ENCODE peak calls at places on chromosomes 2 and 18, in eight cellular contexts. One of them, this sample, is unnamed.

GRCh38 chr2:53314718-53315117 is 452.9 kb upstream of the CHAC2 start:
- DNase-seq in hypothalamus: no peak
- DNase-seq in upper lobe of right lung: no peak
- DNase-seq in AG08395: no peak
- DNase-seq in A673: no peak
- DNase-seq in progenitor cell of endocrine pancreas: no peak
- DNase-seq in ACHN: no peak
- DNase-seq in cardiac fibroblast: no peak
- DNase-seq in this sample: no peak

GRCh38 chr2:96764253-96764637 is 3.5 kb downstream of the CNNM4 start:
- DNase-seq in hypothalamus: no peak
- DNase-seq in upper lobe of right lung: peak; percentile 68
- DNase-seq in AG08395: peak; percentile 19
- DNase-seq in A673: no peak
- DNase-seq in progenitor cell of endocrine pancreas: no peak
- DNase-seq in ACHN: no peak
- DNase-seq in cardiac fibroblast: no peak
- DNase-seq in this sample: no peak

GRCh38 chr2:239166201-239166834 is 234.5 kb downstream of the HDAC4 start:
- DNase-seq in hypothalamus: no peak
- DNase-seq in upper lobe of right lung: peak; percentile 32
- DNase-seq in AG08395: no peak
- DNase-seq in A673: no peak
- DNase-seq in progenitor cell of endocrine pancreas: no peak
- DNase-seq in ACHN: no peak
- DNase-seq in cardiac fibroblast: no peak
- DNase-seq in this sample: no peak

GRCh38 chr18:22728481-22729105 is 204.5 kb upstream of the RBBP8 start:
- DNase-seq in hypothalamus: no peak
- DNase-seq in upper lobe of right lung: no peak
- DNase-seq in AG08395: no peak
- DNase-seq in A673: no peak
- DNase-seq in progenitor cell of endocrine pancreas: no peak
- DNase-seq in ACHN: no peak
- DNase-seq in cardiac fibroblast: no peak
- DNase-seq in this sample: no peak

GRCh38 chr2:230326453-230327417 is at the start of gene SP140L:
- DNase-seq in hypothalamus: no peak
- DNase-seq in upper lobe of right lung: peak; percentile 88
- DNase-seq in AG08395: peak; percentile 85
- DNase-seq in A673: no peak
- DNase-seq in progenitor cell of endocrine pancreas: no peak
- DNase-seq in ACHN: peak; percentile 91
- DNase-seq in cardiac fibroblast: peak; percentile 86
- DNase-seq in this sample: peak; percentile 72

GRCh38 chr2:63764630-63765029 is 77.1 kb upstream of the UGP2 start:
- DNase-seq in hypothalamus: no peak
- DNase-seq in upper lobe of right lung: no peak
- DNase-seq in AG08395: peak; percentile 27
- DNase-seq in A673: no peak
- DNase-seq in progenitor cell of endocrine pancreas: no peak
- DNase-seq in ACHN: no peak
- DNase-seq in cardiac fibroblast: peak; percentile 41
- DNase-seq in this sample: peak; percentile 38

GRCh38 chr2:120669121-120669952 is 66.3 kb upstream of the GLI2 start:
- DNase-seq in hypothalamus: no peak
- DNase-seq in upper lobe of right lung: no peak
- DNase-seq in AG08395: no peak
- DNase-seq in A673: peak; percentile 85
- DNase-seq in progenitor cell of endocrine pancreas: peak; percentile 37
- DNase-seq in ACHN: peak; percentile 38
- DNase-seq in cardiac fibroblast: peak; percentile 31
- DNase-seq in this sample: no peak

GRCh38 chr18:20971886-20972267 is 139.7 kb downstream of the ROCK1 start:
- DNase-seq in hypothalamus: no peak
- DNase-seq in upper lobe of right lung: no peak
- DNase-seq in AG08395: peak; percentile 44
- DNase-seq in A673: peak; percentile 61
- DNase-seq in progenitor cell of endocrine pancreas: no peak
- DNase-seq in ACHN: peak; percentile 33
- DNase-seq in cardiac fibroblast: peak; percentile 62
- DNase-seq in this sample: peak; percentile 22

GRCh38 chr2:191749181-191749540 is 71.2 kb downstream of the NABP1 start:
- DNase-seq in hypothalamus: no peak
- DNase-seq in upper lobe of right lung: no peak
- DNase-seq in AG08395: no peak
- DNase-seq in A673: no peak
- DNase-seq in progenitor cell of endocrine pancreas: no peak
- DNase-seq in ACHN: no peak
- DNase-seq in cardiac fibroblast: no peak
- DNase-seq in this sample: no peak

GRCh38 chr2:113886479-113887383 is 3.2 kb upstream of the ACTR3 start:
- DNase-seq in hypothalamus: no peak
- DNase-seq in upper lobe of right lung: peak; percentile 70
- DNase-seq in AG08395: peak; percentile 80
- DNase-seq in A673: no peak
- DNase-seq in progenitor cell of endocrine pancreas: no peak
- DNase-seq in ACHN: no peak
- DNase-seq in cardiac fibroblast: peak; percentile 92
- DNase-seq in this sample: peak; percentile 70

GRCh38 chr18:41917199-41917598 is 37.8 kb upstream of the PIK3C3 start:
- DNase-seq in hypothalamus: no peak
- DNase-seq in upper lobe of right lung: no peak
- DNase-seq in AG08395: peak; percentile 10
- DNase-seq in A673: no peak
- DNase-seq in progenitor cell of endocrine pancreas: no peak
- DNase-seq in ACHN: no peak
- DNase-seq in cardiac fibroblast: peak; percentile 14
- DNase-seq in this sample: no peak

GRCh38 chr18:28175047-28175929 is 1.6 kb downstream of the CDH2 start:
- DNase-seq in hypothalamus: no peak
- DNase-seq in upper lobe of right lung: no peak
- DNase-seq in AG08395: peak; percentile 38
- DNase-seq in A673: no peak
- DNase-seq in progenitor cell of endocrine pancreas: peak; percentile 64
- DNase-seq in ACHN: peak; percentile 58
- DNase-seq in cardiac fibroblast: peak; percentile 59
- DNase-seq in this sample: no peak

GRCh38 chr2:206225435-206226232 is 48.8 kb upstream of the ZDBF2 start:
- DNase-seq in hypothalamus: no peak
- DNase-seq in upper lobe of right lung: no peak
- DNase-seq in AG08395: no peak
- DNase-seq in A673: no peak
- DNase-seq in progenitor cell of endocrine pancreas: no peak
- DNase-seq in ACHN: no peak
- DNase-seq in cardiac fibroblast: no peak
- DNase-seq in this sample: no peak

GRCh38 chr2:171459498-171459897 is 25.5 kb downstream of the DCAF17 start:
- DNase-seq in hypothalamus: no peak
- DNase-seq in upper lobe of right lung: no peak
- DNase-seq in AG08395: no peak
- DNase-seq in A673: no peak
- DNase-seq in progenitor cell of endocrine pancreas: no peak
- DNase-seq in ACHN: no peak
- DNase-seq in cardiac fibroblast: no peak
- DNase-seq in this sample: no peak

GRCh38 chr18:66511810-66512209 is 92.1 kb downstream of the CDH19 start:
- DNase-seq in hypothalamus: no peak
- DNase-seq in upper lobe of right lung: no peak
- DNase-seq in AG08395: no peak
- DNase-seq in A673: peak; percentile 79
- DNase-seq in progenitor cell of endocrine pancreas: no peak
- DNase-seq in ACHN: peak; percentile 17
- DNase-seq in cardiac fibroblast: peak; percentile 70
- DNase-seq in this sample: no peak

GRCh38 chr2:16671760-16672159 is 6.1 kb upstream of the CYRIA start:
- DNase-seq in hypothalamus: no peak
- DNase-seq in upper lobe of right lung: no peak
- DNase-seq in AG08395: no peak
- DNase-seq in A673: no peak
- DNase-seq in progenitor cell of endocrine pancreas: no peak
- DNase-seq in ACHN: no peak
- DNase-seq in cardiac fibroblast: peak; percentile 61
- DNase-seq in this sample: no peak

GRCh38 chr2:128375454-128375853 is 56.8 kb upstream of the HS6ST1 start:
- DNase-seq in hypothalamus: no peak
- DNase-seq in upper lobe of right lung: peak; percentile 74
- DNase-seq in AG08395: peak; percentile 43
- DNase-seq in A673: no peak
- DNase-seq in progenitor cell of endocrine pancreas: no peak
- DNase-seq in ACHN: no peak
- DNase-seq in cardiac fibroblast: no peak
- DNase-seq in this sample: no peak

GRCh38 chr18:60537074-60537473 is 164.5 kb upstream of the MC4R start:
- DNase-seq in hypothalamus: no peak
- DNase-seq in upper lobe of right lung: no peak
- DNase-seq in AG08395: no peak
- DNase-seq in A673: no peak
- DNase-seq in progenitor cell of endocrine pancreas: no peak
- DNase-seq in ACHN: no peak
- DNase-seq in cardiac fibroblast: peak; percentile 5
- DNase-seq in this sample: no peak

GRCh38 chr18:12305930-12306629 is 2.0 kb upstream of the TUBB6 start:
- DNase-seq in hypothalamus: no peak
- DNase-seq in upper lobe of right lung: no peak
- DNase-seq in AG08395: no peak
- DNase-seq in A673: no peak
- DNase-seq in progenitor cell of endocrine pancreas: no peak
- DNase-seq in ACHN: no peak
- DNase-seq in cardiac fibroblast: peak; percentile 42
- DNase-seq in this sample: no peak

GRCh38 chr2:14684516-14684915 is 52.0 kb downstream of the LRATD1 start:
- DNase-seq in hypothalamus: no peak
- DNase-seq in upper lobe of right lung: no peak
- DNase-seq in AG08395: no peak
- DNase-seq in A673: no peak
- DNase-seq in progenitor cell of endocrine pancreas: no peak
- DNase-seq in ACHN: no peak
- DNase-seq in cardiac fibroblast: no peak
- DNase-seq in this sample: no peak

GRCh38 chr2:119691189-119691588 is 12.2 kb downstream of the TMEM177 start:
- DNase-seq in hypothalamus: no peak
- DNase-seq in upper lobe of right lung: no peak
- DNase-seq in AG08395: no peak
- DNase-seq in A673: no peak
- DNase-seq in progenitor cell of endocrine pancreas: no peak
- DNase-seq in ACHN: no peak
- DNase-seq in cardiac fibroblast: no peak
- DNase-seq in this sample: no peak

GRCh38 chr2:74222300-74222650 is 23.9 kb downstream of the MTHFD2 start:
- DNase-seq in hypothalamus: no peak
- DNase-seq in upper lobe of right lung: no peak
- DNase-seq in AG08395: no peak
- DNase-seq in A673: no peak
- DNase-seq in progenitor cell of endocrine pancreas: no peak
- DNase-seq in ACHN: no peak
- DNase-seq in cardiac fibroblast: no peak
- DNase-seq in this sample: no peak

GRCh38 chr2:57947398-57947797 is 99.2 kb upstream of the VRK2 start:
- DNase-seq in hypothalamus: no peak
- DNase-seq in upper lobe of right lung: no peak
- DNase-seq in AG08395: no peak
- DNase-seq in A673: peak; percentile 2
- DNase-seq in progenitor cell of endocrine pancreas: no peak
- DNase-seq in ACHN: no peak
- DNase-seq in cardiac fibroblast: no peak
- DNase-seq in this sample: no peak

GRCh38 chr2:172461591-172462392 is 34.4 kb downstream of the ITGA6 start:
- DNase-seq in hypothalamus: no peak
- DNase-seq in upper lobe of right lung: peak; percentile 86
- DNase-seq in AG08395: peak; percentile 50
- DNase-seq in A673: peak; percentile 66
- DNase-seq in progenitor cell of endocrine pancreas: peak; percentile 59
- DNase-seq in ACHN: peak; percentile 64
- DNase-seq in cardiac fibroblast: peak; percentile 49
- DNase-seq in this sample: no peak

GRCh38 chr2:240426797-240427721 is 8.4 kb upstream of the GPC1 start:
- DNase-seq in hypothalamus: no peak
- DNase-seq in upper lobe of right lung: peak; percentile 54
- DNase-seq in AG08395: no peak
- DNase-seq in A673: peak; percentile 20
- DNase-seq in progenitor cell of endocrine pancreas: peak; percentile 9
- DNase-seq in ACHN: no peak
- DNase-seq in cardiac fibroblast: peak; percentile 58
- DNase-seq in this sample: no peak

GRCh38 chr2:51790854-51791253 is 758.9 kb upstream of the NRXN1 start:
- DNase-seq in hypothalamus: no peak
- DNase-seq in upper lobe of right lung: no peak
- DNase-seq in AG08395: no peak
- DNase-seq in A673: no peak
- DNase-seq in progenitor cell of endocrine pancreas: no peak
- DNase-seq in ACHN: no peak
- DNase-seq in cardiac fibroblast: no peak
- DNase-seq in this sample: no peak

GRCh38 chr2:170928036-170928823 is 823 bp upstream of the GORASP2 start:
- DNase-seq in hypothalamus: no peak
- DNase-seq in upper lobe of right lung: no peak
- DNase-seq in AG08395: no peak
- DNase-seq in A673: peak; percentile 39
- DNase-seq in progenitor cell of endocrine pancreas: no peak
- DNase-seq in ACHN: no peak
- DNase-seq in cardiac fibroblast: peak; percentile 13
- DNase-seq in this sample: no peak

GRCh38 chr2:145635706-145636427 is 1115.9 kb upstream of the ZEB2 start:
- DNase-seq in hypothalamus: no peak
- DNase-seq in upper lobe of right lung: no peak
- DNase-seq in AG08395: no peak
- DNase-seq in A673: no peak
- DNase-seq in progenitor cell of endocrine pancreas: no peak
- DNase-seq in ACHN: no peak
- DNase-seq in cardiac fibroblast: no peak
- DNase-seq in this sample: no peak

GRCh38 chr18:56727399-56727798 is 76.2 kb downstream of the WDR7 start:
- DNase-seq in hypothalamus: no peak
- DNase-seq in upper lobe of right lung: no peak
- DNase-seq in AG08395: no peak
- DNase-seq in A673: no peak
- DNase-seq in progenitor cell of endocrine pancreas: no peak
- DNase-seq in ACHN: no peak
- DNase-seq in cardiac fibroblast: peak; percentile 16
- DNase-seq in this sample: no peak

GRCh38 chr2:210432633-210433032 is 43.9 kb downstream of the LANCL1 start:
- DNase-seq in hypothalamus: no peak
- DNase-seq in upper lobe of right lung: no peak
- DNase-seq in AG08395: no peak
- DNase-seq in A673: no peak
- DNase-seq in progenitor cell of endocrine pancreas: no peak
- DNase-seq in ACHN: no peak
- DNase-seq in cardiac fibroblast: no peak
- DNase-seq in this sample: no peak

GRCh38 chr2:88903744-88904353 is 212.4 kb downstream of the RPIA start:
- DNase-seq in hypothalamus: no peak
- DNase-seq in upper lobe of right lung: no peak
- DNase-seq in AG08395: peak; percentile 44
- DNase-seq in A673: peak; percentile 49
- DNase-seq in progenitor cell of endocrine pancreas: no peak
- DNase-seq in ACHN: peak; percentile 54
- DNase-seq in cardiac fibroblast: peak; percentile 44
- DNase-seq in this sample: peak; percentile 5

GRCh38 chr2:217890445-217890844 is 112.3 kb downstream of the TNS1 start:
- DNase-seq in hypothalamus: no peak
- DNase-seq in upper lobe of right lung: peak; percentile 48
- DNase-seq in AG08395: peak; percentile 67
- DNase-seq in A673: no peak
- DNase-seq in progenitor cell of endocrine pancreas: no peak
- DNase-seq in ACHN: peak; percentile 88
- DNase-seq in cardiac fibroblast: peak; percentile 93
- DNase-seq in this sample: peak; percentile 90

GRCh38 chr2:207505728-207506127 is 24.0 kb upstream of the CREB1 start:
- DNase-seq in hypothalamus: no peak
- DNase-seq in upper lobe of right lung: no peak
- DNase-seq in AG08395: peak; percentile 81
- DNase-seq in A673: peak; percentile 60
- DNase-seq in progenitor cell of endocrine pancreas: no peak
- DNase-seq in ACHN: peak; percentile 94
- DNase-seq in cardiac fibroblast: peak; percentile 94
- DNase-seq in this sample: peak; percentile 80

GRCh38 chr2:28821295-28821958 is 10.8 kb downstream of the SPDYA start:
- DNase-seq in hypothalamus: no peak
- DNase-seq in upper lobe of right lung: no peak
- DNase-seq in AG08395: peak; percentile 56
- DNase-seq in A673: peak; percentile 70
- DNase-seq in progenitor cell of endocrine pancreas: peak; percentile 49
- DNase-seq in ACHN: peak; percentile 75
- DNase-seq in cardiac fibroblast: peak; percentile 82
- DNase-seq in this sample: no peak